ENCODE peak calls at places on chromosome 14, in nine cellular contexts. U is GM12865, L is astrocyte, G is dorsolateral prefrontal cortex, Z is astrocyte of the cerebellum, M is glutamatergic neuron, F is cardiac fibroblast, D is chondrocyte, K is NB4. H is an unnamed sample.

GRCh38 chr14:61385002-61385685 is 63.8 kb downstream of the PRKCH start:
- DNase-seq in L (no peak), M (no peak), Z (no peak), K (no peak), G (no peak), D (no peak), U (peak; percentile 46), F (no peak), H (no peak)

GRCh38 chr14:59262717-59263469 is 74.4 kb downstream of the DAAM1 start:
- DNase-seq in Z (no peak), F (no peak), D (no peak), U (no peak), L (no peak), K (no peak), G (no peak), M (no peak), H (no peak)

GRCh38 chr14:81402123-81402495 is 2.0 kb upstream of the STON2 start:
- DNase-seq in F (peak; percentile 49), Z (no peak), K (peak; percentile 37), L (peak; percentile 74), D (no peak), G (no peak), M (no peak), U (no peak), H (no peak)

GRCh38 chr14:44204061-44204815 is 302.8 kb downstream of the FSCB start:
- DNase-seq in Z (no peak), G (no peak), L (no peak), U (no peak), M (no peak), F (peak; percentile 75), D (no peak), K (no peak), H (no peak)

GRCh38 chr14:51460051-51460450 is 191.7 kb upstream of the FRMD6 start:
- DNase-seq in F (no peak), Z (no peak), K (no peak), M (no peak), U (no peak), G (no peak), L (no peak), D (no peak), H (no peak)

GRCh38 chr14:51507556-51508511 is 143.9 kb upstream of the FRMD6 start:
- DNase-seq in U (no peak), M (peak; percentile 30), D (no peak), G (peak; percentile 56), Z (peak; percentile 68), L (peak; percentile 52), K (no peak), F (peak; percentile 64), H (no peak)

GRCh38 chr14:32941668-32942065 is 3.0 kb downstream of the NPAS3 start:
- DNase-seq in Z (no peak), K (no peak), F (no peak), U (no peak), D (no peak), G (no peak), M (no peak), L (no peak), H (no peak)

GRCh38 chr14:96579358-96579757 is 77.2 kb downstream of the PAPOLA start:
- DNase-seq in K (no peak), D (no peak), L (no peak), F (no peak), M (no peak), G (no peak), U (no peak), Z (no peak), H (no peak)

GRCh38 chr14:104601786-104602185 is 2.8 kb downstream of the TMEM179 start:
- DNase-seq in D (peak; percentile 62), Z (no peak), F (no peak), K (no peak), L (no peak), U (no peak), G (peak; percentile 44), M (no peak), H (no peak)

GRCh38 chr14:81519200-81519998 is 14.3 kb downstream of the SEL1L start:
- DNase-seq in U (peak; percentile 49), M (no peak), K (peak; percentile 61), G (no peak), Z (no peak), F (peak; percentile 28), D (no peak), L (no peak), H (no peak)

GRCh38 chr14:86091811-86092210 is 561.9 kb downstream of the FLRT2 start:
- DNase-seq in Z (no peak), U (no peak), G (no peak), M (no peak), L (no peak), D (no peak), F (no peak), K (no peak), H (no peak)

GRCh38 chr14:45066667-45067066 is 17.2 kb upstream of the PRPF39 start:
- DNase-seq in F (no peak), K (no peak), M (no peak), D (no peak), L (no peak), G (no peak), U (no peak), Z (no peak), H (no peak)

GRCh38 chr14:103460415-103460814 is 62.2 kb downstream of the CKB start:
- DNase-seq in Z (no peak), D (no peak), M (no peak), K (no peak), F (no peak), U (no peak), G (no peak), L (no peak), H (no peak)

GRCh38 chr14:46661728-46662127 is 10.1 kb upstream of the RPL10L start:
- DNase-seq in L (no peak), G (no peak), D (no peak), Z (no peak), M (no peak), U (no peak), K (peak; percentile 26), F (no peak), H (no peak)
- TF ChIP-seq CTCF in L (peak; percentile 5), G (no peak), D (peak; percentile 17), Z (peak; percentile 26), M (peak; percentile 52), U (no peak), K (peak; percentile 40), F (no peak), H (no peak)

GRCh38 chr14:64725879-64726584 is 21.8 kb downstream of the PLEKHG3 start:
- DNase-seq in Z (no peak), M (peak; percentile 5), U (no peak), G (no peak), K (no peak), D (no peak), L (no peak), F (no peak), H (no peak)
- TF ChIP-seq CTCF in Z (no peak), M (no peak), U (no peak), G (no peak), K (no peak), D (no peak), L (no peak), F (no peak), H (no peak)

DNA sequence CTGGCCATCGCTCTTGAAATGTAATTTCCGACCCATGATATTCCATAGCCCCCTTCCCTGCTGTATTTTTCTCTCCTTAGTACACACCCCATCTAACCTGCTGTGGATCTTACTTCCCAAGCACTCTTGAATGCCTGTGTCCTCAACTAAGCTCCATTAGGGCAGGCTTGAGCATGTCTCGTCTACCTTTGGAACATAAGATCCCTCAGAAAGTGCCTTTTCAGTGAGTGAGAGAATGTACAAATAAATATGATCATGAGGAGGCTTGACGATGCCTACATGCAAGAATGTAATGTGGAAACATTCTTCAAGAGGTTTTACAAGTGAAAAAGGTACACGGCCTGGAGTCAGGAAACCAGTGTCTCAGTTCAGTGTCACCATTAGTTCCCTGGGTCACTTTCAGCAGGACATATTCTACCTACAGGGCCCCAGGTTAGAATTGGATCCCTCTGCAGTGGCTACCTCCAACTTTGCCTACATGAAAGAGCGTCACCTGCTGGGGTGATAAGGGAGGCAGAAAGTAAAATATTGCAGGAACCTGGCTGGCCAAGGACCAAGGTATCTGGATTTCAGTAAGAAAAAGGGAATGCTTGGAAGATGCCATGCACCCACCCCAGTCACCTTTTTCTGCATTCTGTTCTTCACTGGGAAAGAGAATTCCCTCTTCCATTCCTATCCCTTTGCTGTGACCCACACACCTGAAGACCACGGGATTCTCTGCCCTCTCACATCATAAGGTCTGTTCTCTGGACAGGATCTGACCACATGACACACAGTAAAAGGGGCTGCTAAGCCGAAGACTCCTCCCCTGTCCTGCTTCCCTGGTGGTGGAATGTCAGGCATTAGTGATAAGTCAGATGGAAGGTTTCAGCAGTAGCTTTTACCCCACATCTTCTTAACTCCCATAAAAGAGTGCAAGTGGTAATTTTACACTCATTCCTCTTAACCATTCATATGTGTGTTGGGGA is 24.6 kb upstream of the SERPINA1 start:
- DNase-seq in G (no peak), L (no peak), F (peak; percentile 24), D (no peak), K (no peak), Z (no peak), U (peak; percentile 13), M (no peak), H (no peak)
- TF ChIP-seq CTCF in G (no peak), L (peak; percentile 3), F (peak; percentile 51), D (peak; percentile 26), K (peak; percentile 49), Z (no peak), U (peak; percentile 41), M (no peak), H (no peak)

DNA sequence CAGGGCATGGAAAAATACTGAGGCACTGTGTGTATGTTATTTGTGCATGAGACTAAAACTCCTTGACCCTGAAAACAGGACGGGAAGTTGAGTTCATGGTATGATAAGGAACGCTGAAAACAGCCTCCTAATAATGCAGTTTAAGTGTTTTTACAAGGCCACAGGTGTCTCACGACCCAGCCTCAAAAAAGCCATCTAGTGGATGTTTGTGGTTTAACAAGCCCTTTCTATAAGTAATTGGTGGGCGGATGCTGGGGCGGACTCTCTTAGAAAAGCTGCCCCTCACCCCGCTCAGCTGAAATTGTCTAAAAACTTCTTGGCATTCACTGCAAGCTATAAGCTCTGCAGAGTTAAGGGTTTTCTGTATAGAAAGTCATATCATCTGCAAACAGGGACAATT is 184.5 kb downstream of the NUBPL start:
- DNase-seq in G (no peak), K (peak; percentile 2), L (no peak), M (no peak), Z (no peak), D (no peak), U (no peak), F (no peak), H (no peak)
- TF ChIP-seq CTCF in G (no peak), K (no peak), L (no peak), M (peak; percentile 33), Z (no peak), D (no peak), U (no peak), F (no peak), H (no peak)

DNA sequence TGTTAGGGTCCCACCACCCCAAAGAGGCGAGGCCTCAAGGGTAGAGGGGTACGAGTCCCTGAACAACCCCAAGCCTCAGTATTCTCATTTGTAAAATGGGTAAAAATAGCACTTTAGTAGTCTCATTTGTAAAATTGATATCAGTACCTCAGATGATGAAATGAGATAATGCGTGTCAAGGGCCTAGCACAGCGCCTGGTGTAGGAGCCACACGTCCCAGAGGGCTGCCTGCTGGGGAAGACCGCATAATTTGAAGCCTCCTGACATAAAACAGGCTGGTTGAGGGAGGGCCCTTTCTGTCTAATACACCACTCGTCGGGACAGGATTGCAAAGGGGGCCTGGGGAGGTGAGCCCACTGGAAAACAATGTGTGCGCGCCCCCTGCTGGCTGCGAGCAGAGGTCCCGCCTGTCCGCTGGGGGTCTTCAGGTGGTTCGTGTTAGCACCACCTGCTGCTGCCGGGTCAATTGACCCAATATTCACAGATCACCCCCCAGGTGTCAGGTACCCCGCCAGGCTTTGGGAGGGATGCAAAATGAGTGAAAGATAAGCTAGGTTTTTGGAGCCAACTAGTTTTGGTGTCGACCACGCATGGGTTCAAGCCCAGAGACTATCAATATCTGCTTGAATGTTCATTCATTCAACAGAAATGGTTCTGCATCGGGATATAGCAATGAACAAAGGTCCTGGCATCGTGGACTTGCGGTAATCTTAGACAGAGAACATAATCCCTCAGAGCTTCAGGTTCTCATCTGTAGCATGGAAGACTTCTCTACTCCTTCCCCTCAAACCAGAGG is 24.7 kb upstream of the IRF2BPL start:
- DNase-seq in Z (no peak), D (no peak), U (peak; percentile 85), L (peak; percentile 58), F (peak; percentile 76), G (peak; percentile 60), K (peak; percentile 92), M (peak; percentile 87), H (peak; percentile 73)
- TF ChIP-seq CTCF in Z (peak; percentile 82), D (peak; percentile 98), U (peak; percentile 82), L (peak; percentile 69), F (peak; percentile 92), G (peak; percentile 88), K (peak; percentile 85), M (peak; percentile 97), H (peak; percentile 79)